ENCODE peak calls at places on chromosomes 13 and 19, in five cellular contexts. One of them, this sample, is unnamed. For H4K20me1, the result is how much of the 10 kb centered on the place peaks cover.

GRCh38 chr13:110447058-110447511 is 114.4 kb downstream of the RAB20 start:
- DNase-seq in GM23248: peak
- DNase-seq in H9: no peak
- DNase-seq in fibroblast of lung: peak
- DNase-seq in IMR-90: peak
- DNase-seq in this sample: no peak

GRCh38 chr19:47376589-47377144 is 27.6 kb downstream of the DHX34 start:
- DNase-seq in GM23248: no peak
- DNase-seq in H9: no peak
- DNase-seq in fibroblast of lung: no peak
- DNase-seq in IMR-90: no peak
- DNase-seq in this sample: no peak

GRCh38 chr19:43595605-43595998 is 332 bp downstream of the IRGQ start:
- DNase-seq in GM23248: no peak
- DNase-seq in H9: no peak
- DNase-seq in fibroblast of lung: no peak
- DNase-seq in IMR-90: no peak
- DNase-seq in this sample: no peak

GRCh38 chr19:54271106-54271505 is 9.8 kb downstream of the LILRB2 start:
- DNase-seq in GM23248: no peak
- DNase-seq in H9: no peak
- DNase-seq in fibroblast of lung: no peak
- DNase-seq in IMR-90: no peak
- DNase-seq in this sample: no peak

GRCh38 chr19:48632692-48633147 is 4.5 kb downstream of the DBP start:
- DNase-seq in GM23248: peak
- DNase-seq in H9: no peak
- DNase-seq in fibroblast of lung: no peak
- DNase-seq in IMR-90: peak
- DNase-seq in this sample: no peak

GRCh38 chr13:29696606-29697005 is 101.1 kb upstream of the SLC7A1 start:
- DNase-seq in GM23248: no peak
- DNase-seq in H9: no peak
- DNase-seq in fibroblast of lung: no peak
- DNase-seq in IMR-90: no peak
- DNase-seq in this sample: no peak

GRCh38 chr19:13554506-13555235 is 48.4 kb upstream of the CACNA1A start:
- DNase-seq in GM23248: peak
- DNase-seq in H9: no peak
- DNase-seq in fibroblast of lung: no peak
- DNase-seq in IMR-90: no peak
- DNase-seq in this sample: no peak

GRCh38 chr19:48660854-48661731 is 11.7 kb downstream of the NTN5 start:
- DNase-seq in GM23248: peak
- DNase-seq in H9: peak
- DNase-seq in fibroblast of lung: peak
- DNase-seq in IMR-90: peak
- DNase-seq in this sample: no peak

GRCh38 chr19:30784850-30785459 is 412.8 kb downstream of the ZNF536 start:
- DNase-seq in GM23248: peak
- DNase-seq in H9: peak
- DNase-seq in fibroblast of lung: peak
- DNase-seq in IMR-90: peak
- DNase-seq in this sample: no peak

GRCh38 chr19:18594096-18594823 is 5.7 kb downstream of the REX1BD start:
- DNase-seq in GM23248: peak
- DNase-seq in H9: peak
- DNase-seq in fibroblast of lung: peak
- DNase-seq in IMR-90: peak
- DNase-seq in this sample: no peak

GRCh38 chr13:80132741-80133601 is 208.0 kb downstream of the SPRY2 start:
- DNase-seq in GM23248: peak
- DNase-seq in H9: no peak
- DNase-seq in fibroblast of lung: peak
- DNase-seq in IMR-90: peak
- DNase-seq in this sample: no peak

GRCh38 chr19:18208098-18208951 is 4.5 kb upstream of the RAB3A start:
- DNase-seq in GM23248: peak
- DNase-seq in H9: peak
- DNase-seq in fibroblast of lung: peak
- DNase-seq in IMR-90: peak
- DNase-seq in this sample: no peak

GRCh38 chr13:29969286-29969685 is 118.9 kb upstream of the UBL3 start:
- DNase-seq in GM23248: peak
- DNase-seq in H9: no peak
- DNase-seq in fibroblast of lung: peak
- DNase-seq in IMR-90: peak
- DNase-seq in this sample: no peak

GRCh38 chr19:22882797-22883196 is 50.7 kb downstream of the ZNF723 start:
- DNase-seq in GM23248: peak
- DNase-seq in H9: no peak
- DNase-seq in fibroblast of lung: peak
- DNase-seq in IMR-90: peak
- DNase-seq in this sample: no peak

GRCh38 chr13:35727881-35728280 is 251.4 kb upstream of the MAB21L1 start:
- DNase-seq in GM23248: no peak
- DNase-seq in H9: no peak
- DNase-seq in fibroblast of lung: no peak
- DNase-seq in IMR-90: no peak
- DNase-seq in this sample: no peak

GRCh38 chr19:29724741-29725140 is 9.7 kb upstream of the C19orf12 start:
- DNase-seq in GM23248: no peak
- DNase-seq in H9: no peak
- DNase-seq in fibroblast of lung: no peak
- DNase-seq in IMR-90: no peak
- DNase-seq in this sample: no peak

GRCh38 chr13:111159362-111160320 is 44.5 kb downstream of the ARHGEF7 start:
- DNase-seq in GM23248: no peak
- DNase-seq in H9: no peak
- DNase-seq in fibroblast of lung: no peak
- DNase-seq in IMR-90: no peak
- DNase-seq in this sample: no peak

GRCh38 chr13:57627663-57628062 is 3.9 kb upstream of the PCDH17 start:
- DNase-seq in GM23248: peak
- DNase-seq in H9: no peak
- DNase-seq in fibroblast of lung: peak
- DNase-seq in IMR-90: peak
- DNase-seq in this sample: no peak

GRCh38 chr13:108227651-108228272 is 9.6 kb downstream of the ABHD13 start:
- DNase-seq in GM23248: peak
- DNase-seq in H9: no peak
- DNase-seq in fibroblast of lung: peak
- DNase-seq in IMR-90: peak
- DNase-seq in this sample: no peak

GRCh38 chr19:970695-971094 is 13.4 kb upstream of the WDR18 start:
- DNase-seq in GM23248: peak
- DNase-seq in H9: no peak
- DNase-seq in fibroblast of lung: peak
- DNase-seq in IMR-90: no peak
- DNase-seq in this sample: no peak

GRCh38 chr13:30565658-30566057 is 52.1 kb upstream of the USPL1 start:
- DNase-seq in GM23248: no peak
- DNase-seq in H9: no peak
- DNase-seq in fibroblast of lung: no peak
- DNase-seq in IMR-90: no peak
- DNase-seq in this sample: no peak

GRCh38 chr13:48571121-48571901 is 38.4 kb upstream of the RCBTB2 start:
- DNase-seq in GM23248: peak
- DNase-seq in H9: no peak
- DNase-seq in fibroblast of lung: peak
- DNase-seq in IMR-90: peak
- DNase-seq in this sample: no peak

GRCh38 chr19:56272448-56272847 is at the start of gene EDDM13:
- DNase-seq in GM23248: no peak
- DNase-seq in H9: no peak
- DNase-seq in fibroblast of lung: no peak
- DNase-seq in IMR-90: no peak
- DNase-seq in this sample: no peak

GRCh38 chr19:48746738-48747575 is at the start of gene IZUMO1:
- DNase-seq in GM23248: peak
- DNase-seq in H9: peak
- DNase-seq in fibroblast of lung: peak
- DNase-seq in IMR-90: peak
- DNase-seq in this sample: no peak

GRCh38 chr13:43245374-43245964 is 222.1 kb downstream of the DNAJC15 start:
- DNase-seq in GM23248: peak
- DNase-seq in H9: no peak
- DNase-seq in fibroblast of lung: peak
- DNase-seq in IMR-90: peak
- DNase-seq in this sample: no peak

DNA sequence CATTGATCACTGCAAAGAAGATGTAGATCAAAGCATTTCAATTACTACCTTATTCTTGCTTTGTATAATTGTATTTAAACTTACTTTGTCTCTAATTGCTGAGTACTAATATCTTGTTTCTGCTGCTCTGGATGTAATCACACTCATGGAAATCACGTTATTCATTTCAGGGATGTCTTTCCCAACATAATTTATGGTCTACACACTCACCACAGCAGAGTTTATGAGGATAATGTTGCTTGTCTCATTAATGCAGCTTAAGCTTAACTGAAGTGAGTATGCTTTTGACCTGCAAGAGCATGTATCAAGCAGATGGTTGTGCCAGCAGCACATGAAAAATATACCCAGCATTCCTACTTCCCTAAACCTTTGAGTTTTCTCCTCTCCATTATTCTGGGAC is 1080.8 kb downstream of the SLITRK5 start:
- DNase-seq in GM23248: no peak
- DNase-seq in H9: no peak
- DNase-seq in fibroblast of lung: no peak
- DNase-seq in IMR-90: no peak
- DNase-seq in this sample: no peak
- H4K20me1 ChIP-seq in GM23248: under half
- H4K20me1 ChIP-seq in H9: under half
- H4K20me1 ChIP-seq in fibroblast of lung: under half
- H4K20me1 ChIP-seq in IMR-90: under half
- H4K20me1 ChIP-seq in this sample: under half

GRCh38 chr19:49829721-49830120 is 11.6 kb downstream of the MED25 start:
- DNase-seq in GM23248: no peak
- DNase-seq in H9: no peak
- DNase-seq in fibroblast of lung: no peak
- DNase-seq in IMR-90: no peak
- DNase-seq in this sample: no peak

GRCh38 chr19:49827034-49827433 is 8.9 kb downstream of the MED25 start:
- DNase-seq in GM23248: no peak
- DNase-seq in H9: no peak
- DNase-seq in fibroblast of lung: no peak
- DNase-seq in IMR-90: no peak
- DNase-seq in this sample: no peak

GRCh38 chr19:49831592-49831991 is 13.5 kb downstream of the MED25 start:
- DNase-seq in GM23248: no peak
- DNase-seq in H9: no peak
- DNase-seq in fibroblast of lung: no peak
- DNase-seq in IMR-90: no peak
- DNase-seq in this sample: no peak

GRCh38 chr19:49830766-49831165 is 12.7 kb downstream of the MED25 start:
- DNase-seq in GM23248: no peak
- DNase-seq in H9: no peak
- DNase-seq in fibroblast of lung: no peak
- DNase-seq in IMR-90: no peak
- DNase-seq in this sample: no peak

DNA sequence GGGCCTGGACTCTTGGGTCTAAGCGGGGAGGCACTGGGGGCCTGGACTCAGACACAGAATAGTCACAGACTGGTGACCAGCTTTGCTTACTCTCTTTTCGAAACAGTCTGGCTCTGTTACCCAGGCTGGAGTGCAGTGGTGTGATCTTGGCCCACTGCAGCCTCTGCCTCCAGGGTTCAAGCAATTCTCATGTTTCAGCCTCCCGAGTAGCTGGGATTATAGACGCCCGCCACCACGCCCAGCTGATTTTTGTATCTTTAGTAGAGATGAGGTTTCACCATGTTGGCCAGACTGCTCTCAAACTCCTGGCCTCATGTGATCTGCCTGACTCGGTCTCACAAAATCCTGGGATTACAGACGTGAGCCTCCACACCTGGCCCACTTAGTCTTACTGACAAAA is 11.1 kb downstream of the MED25 start:
- DNase-seq in GM23248: no peak
- DNase-seq in H9: no peak
- DNase-seq in fibroblast of lung: no peak
- DNase-seq in IMR-90: no peak
- DNase-seq in this sample: no peak
- H4K20me1 ChIP-seq in GM23248: under half
- H4K20me1 ChIP-seq in H9: under half
- H4K20me1 ChIP-seq in fibroblast of lung: under half
- H4K20me1 ChIP-seq in IMR-90: under half
- H4K20me1 ChIP-seq in this sample: under half

GRCh38 chr19:16603090-16603489 is 24.9 kb downstream of the MED26 start:
- DNase-seq in GM23248: no peak
- DNase-seq in H9: no peak
- DNase-seq in fibroblast of lung: no peak
- DNase-seq in IMR-90: no peak
- DNase-seq in this sample: no peak

GRCh38 chr19:16605115-16605514 is 22.9 kb downstream of the MED26 start:
- DNase-seq in GM23248: no peak
- DNase-seq in H9: no peak
- DNase-seq in fibroblast of lung: no peak
- DNase-seq in IMR-90: no peak
- DNase-seq in this sample: no peak

GRCh38 chr19:16605552-16605951 is 22.5 kb downstream of the MED26 start:
- DNase-seq in GM23248: no peak
- DNase-seq in H9: no peak
- DNase-seq in fibroblast of lung: no peak
- DNase-seq in IMR-90: no peak
- DNase-seq in this sample: no peak

GRCh38 chr19:16601378-16602052 is 26.5 kb downstream of the MED26 start:
- DNase-seq in GM23248: no peak
- DNase-seq in H9: no peak
- DNase-seq in fibroblast of lung: no peak
- DNase-seq in IMR-90: no peak
- DNase-seq in this sample: no peak

GRCh38 chr19:16604615-16605014 is 23.4 kb downstream of the MED26 start:
- DNase-seq in GM23248: no peak
- DNase-seq in H9: no peak
- DNase-seq in fibroblast of lung: no peak
- DNase-seq in IMR-90: no peak
- DNase-seq in this sample: no peak
- H4K20me1 ChIP-seq in GM23248: under half
- H4K20me1 ChIP-seq in H9: under half
- H4K20me1 ChIP-seq in fibroblast of lung: under half
- H4K20me1 ChIP-seq in IMR-90: half or more
- H4K20me1 ChIP-seq in this sample: under half

GRCh38 chr13:28137556-28137955 is 789 bp upstream of the PAN3 start:
- DNase-seq in GM23248: peak
- DNase-seq in H9: no peak
- DNase-seq in fibroblast of lung: peak
- DNase-seq in IMR-90: no peak
- DNase-seq in this sample: no peak

GRCh38 chr13:28136916-28137315 is 1.4 kb upstream of the PAN3 start:
- DNase-seq in GM23248: peak
- DNase-seq in H9: no peak
- DNase-seq in fibroblast of lung: peak
- DNase-seq in IMR-90: no peak
- DNase-seq in this sample: no peak

GRCh38 chr13:28138012-28138755 is at the start of gene PAN3:
- DNase-seq in GM23248: peak
- DNase-seq in H9: peak
- DNase-seq in fibroblast of lung: peak
- DNase-seq in IMR-90: peak
- DNase-seq in this sample: peak

GRCh38 chr13:28138756-28139470 is 568 bp downstream of the PAN3 start:
- DNase-seq in GM23248: peak
- DNase-seq in H9: peak
- DNase-seq in fibroblast of lung: peak
- DNase-seq in IMR-90: peak
- DNase-seq in this sample: peak

GRCh38 chr13:28140433-28141125 is 2.2 kb downstream of the PAN3 start:
- DNase-seq in GM23248: peak
- DNase-seq in H9: no peak
- DNase-seq in fibroblast of lung: no peak
- DNase-seq in IMR-90: peak
- DNase-seq in this sample: no peak
- H4K20me1 ChIP-seq in GM23248: under half
- H4K20me1 ChIP-seq in H9: under half
- H4K20me1 ChIP-seq in fibroblast of lung: under half
- H4K20me1 ChIP-seq in IMR-90: half or more
- H4K20me1 ChIP-seq in this sample: under half

This sample was measured in keratinocyte.